ENCODE peak calls at places on chromosome 11, in nine cellular contexts. One of them, this sample, is unnamed.

GRCh38 chr11:35192347-35192746 is 53.4 kb downstream of the CD44 start:
- DNase-seq in HCT116: no peak
- DNase-seq in cardiac fibroblast: peak; percentile 74
- DNase-seq in fibroblast of lung: peak; percentile 74
- DNase-seq in choroid plexus epithelial cell: peak; percentile 56
- DNase-seq in neural crest cell: peak; percentile 17
- DNase-seq in A673: no peak
- DNase-seq in activated B cell treated with CpG ODN at 0.5 μM for 24 hours: no peak
- DNase-seq in psoas muscle: peak; percentile 50
- DNase-seq in this sample: no peak

GRCh38 chr11:35529971-35530495 is 4.6 kb upstream of the PAMR1 start:
- DNase-seq in A673: no peak
- DNase-seq in fibroblast of lung: peak; percentile 86
- DNase-seq in cardiac fibroblast: peak; percentile 95
- DNase-seq in choroid plexus epithelial cell: peak; percentile 91
- DNase-seq in HCT116: no peak
- DNase-seq in neural crest cell: no peak
- DNase-seq in activated B cell treated with CpG ODN at 0.5 μM for 24 hours: no peak
- DNase-seq in psoas muscle: peak; percentile 45
- DNase-seq in this sample: no peak

GRCh38 chr11:29452131-29452530 is 564.7 kb downstream of the KCNA4 start:
- DNase-seq in cardiac fibroblast: peak; percentile 65
- DNase-seq in activated B cell treated with CpG ODN at 0.5 μM for 24 hours: no peak
- DNase-seq in psoas muscle: no peak
- DNase-seq in A673: no peak
- DNase-seq in neural crest cell: no peak
- DNase-seq in fibroblast of lung: peak; percentile 1
- DNase-seq in choroid plexus epithelial cell: peak; percentile 46
- DNase-seq in HCT116: no peak
- DNase-seq in this sample: no peak

GRCh38 chr11:78801161-78801884 is 226.7 kb upstream of the NARS2 start:
- DNase-seq in psoas muscle: peak; percentile 43
- DNase-seq in choroid plexus epithelial cell: peak; percentile 96
- DNase-seq in HCT116: no peak
- DNase-seq in fibroblast of lung: peak; percentile 98
- DNase-seq in A673: peak; percentile 64
- DNase-seq in activated B cell treated with CpG ODN at 0.5 μM for 24 hours: no peak
- DNase-seq in cardiac fibroblast: peak; percentile 94
- DNase-seq in neural crest cell: no peak
- DNase-seq in this sample: no peak

GRCh38 chr11:119363874-119364590 is 17.5 kb downstream of the USP2 start:
- DNase-seq in fibroblast of lung: no peak
- DNase-seq in HCT116: no peak
- DNase-seq in choroid plexus epithelial cell: no peak
- DNase-seq in A673: peak; percentile 68
- DNase-seq in neural crest cell: peak; percentile 51
- DNase-seq in cardiac fibroblast: peak; percentile 42
- DNase-seq in psoas muscle: peak; percentile 73
- DNase-seq in activated B cell treated with CpG ODN at 0.5 μM for 24 hours: peak; percentile 63
- DNase-seq in this sample: peak; percentile 56

GRCh38 chr11:67999201-67999629 is 4.7 kb downstream of the UNC93B1 start:
- DNase-seq in choroid plexus epithelial cell: no peak
- DNase-seq in psoas muscle: no peak
- DNase-seq in fibroblast of lung: no peak
- DNase-seq in neural crest cell: no peak
- DNase-seq in cardiac fibroblast: no peak
- DNase-seq in A673: no peak
- DNase-seq in HCT116: no peak
- DNase-seq in activated B cell treated with CpG ODN at 0.5 μM for 24 hours: no peak
- DNase-seq in this sample: no peak

GRCh38 chr11:8767466-8768142 is 85.0 kb downstream of the RPL27A start:
- DNase-seq in HCT116: no peak
- DNase-seq in fibroblast of lung: no peak
- DNase-seq in psoas muscle: no peak
- DNase-seq in A673: no peak
- DNase-seq in cardiac fibroblast: peak; percentile 56
- DNase-seq in activated B cell treated with CpG ODN at 0.5 μM for 24 hours: no peak
- DNase-seq in choroid plexus epithelial cell: no peak
- DNase-seq in neural crest cell: no peak
- DNase-seq in this sample: no peak

GRCh38 chr11:76206327-76207081 is at the start of gene WNT11:
- DNase-seq in activated B cell treated with CpG ODN at 0.5 μM for 24 hours: peak; percentile 45
- DNase-seq in cardiac fibroblast: peak; percentile 44
- DNase-seq in HCT116: no peak
- DNase-seq in neural crest cell: peak; percentile 41
- DNase-seq in choroid plexus epithelial cell: no peak
- DNase-seq in psoas muscle: peak; percentile 70
- DNase-seq in fibroblast of lung: peak; percentile 6
- DNase-seq in A673: peak; percentile 43
- DNase-seq in this sample: peak; percentile 25

GRCh38 chr11:105181100-105181499 is 41.5 kb upstream of the CARD18 start:
- DNase-seq in A673: peak; percentile 79
- DNase-seq in neural crest cell: no peak
- DNase-seq in activated B cell treated with CpG ODN at 0.5 μM for 24 hours: no peak
- DNase-seq in psoas muscle: no peak
- DNase-seq in cardiac fibroblast: peak; percentile 82
- DNase-seq in choroid plexus epithelial cell: peak; percentile 91
- DNase-seq in fibroblast of lung: peak; percentile 67
- DNase-seq in HCT116: no peak
- DNase-seq in this sample: no peak

GRCh38 chr11:120810251-120810650 is 213.7 kb upstream of the TBCEL start:
- DNase-seq in cardiac fibroblast: peak; percentile 5
- DNase-seq in fibroblast of lung: peak; percentile 6
- DNase-seq in psoas muscle: no peak
- DNase-seq in neural crest cell: no peak
- DNase-seq in HCT116: no peak
- DNase-seq in choroid plexus epithelial cell: peak; percentile 13
- DNase-seq in activated B cell treated with CpG ODN at 0.5 μM for 24 hours: no peak
- DNase-seq in A673: no peak
- DNase-seq in this sample: no peak

GRCh38 chr11:5514841-5515240 is 1.7 kb downstream of the UBQLNL start:
- DNase-seq in neural crest cell: no peak
- DNase-seq in activated B cell treated with CpG ODN at 0.5 μM for 24 hours: no peak
- DNase-seq in cardiac fibroblast: no peak
- DNase-seq in psoas muscle: no peak
- DNase-seq in fibroblast of lung: no peak
- DNase-seq in choroid plexus epithelial cell: no peak
- DNase-seq in HCT116: no peak
- DNase-seq in A673: no peak
- DNase-seq in this sample: no peak

GRCh38 chr11:110467556-110467955 is 37.8 kb downstream of the FDX1 start:
- DNase-seq in fibroblast of lung: no peak
- DNase-seq in HCT116: no peak
- DNase-seq in psoas muscle: no peak
- DNase-seq in A673: no peak
- DNase-seq in activated B cell treated with CpG ODN at 0.5 μM for 24 hours: no peak
- DNase-seq in cardiac fibroblast: no peak
- DNase-seq in choroid plexus epithelial cell: peak; percentile 19
- DNase-seq in neural crest cell: no peak
- DNase-seq in this sample: no peak

GRCh38 chr11:2582436-2582931 is 117.3 kb downstream of the KCNQ1OT1 start:
- DNase-seq in neural crest cell: no peak
- DNase-seq in fibroblast of lung: no peak
- DNase-seq in A673: no peak
- DNase-seq in psoas muscle: peak; percentile 14
- DNase-seq in HCT116: no peak
- DNase-seq in choroid plexus epithelial cell: no peak
- DNase-seq in activated B cell treated with CpG ODN at 0.5 μM for 24 hours: peak; percentile 13
- DNase-seq in cardiac fibroblast: no peak
- DNase-seq in this sample: peak; percentile 10

GRCh38 chr11:74492084-74492483 is 1.4 kb downstream of the LIPT2 start:
- DNase-seq in activated B cell treated with CpG ODN at 0.5 μM for 24 hours: no peak
- DNase-seq in choroid plexus epithelial cell: no peak
- DNase-seq in cardiac fibroblast: no peak
- DNase-seq in HCT116: no peak
- DNase-seq in A673: no peak
- DNase-seq in psoas muscle: no peak
- DNase-seq in fibroblast of lung: no peak
- DNase-seq in neural crest cell: no peak
- DNase-seq in this sample: no peak

GRCh38 chr11:68891356-68891948 is 12.2 kb downstream of the MRPL21 start:
- DNase-seq in cardiac fibroblast: no peak
- DNase-seq in HCT116: no peak
- DNase-seq in neural crest cell: no peak
- DNase-seq in choroid plexus epithelial cell: no peak
- DNase-seq in activated B cell treated with CpG ODN at 0.5 μM for 24 hours: no peak
- DNase-seq in A673: no peak
- DNase-seq in psoas muscle: no peak
- DNase-seq in fibroblast of lung: no peak
- DNase-seq in this sample: no peak

GRCh38 chr11:46006418-46007070 is 84.1 kb downstream of the LARGE2 start:
- DNase-seq in HCT116: peak; percentile 63
- DNase-seq in choroid plexus epithelial cell: peak; percentile 89
- DNase-seq in A673: peak; percentile 95
- DNase-seq in neural crest cell: peak; percentile 24
- DNase-seq in psoas muscle: no peak
- DNase-seq in activated B cell treated with CpG ODN at 0.5 μM for 24 hours: no peak
- DNase-seq in cardiac fibroblast: peak; percentile 84
- DNase-seq in fibroblast of lung: peak; percentile 87
- DNase-seq in this sample: no peak

GRCh38 chr11:57667065-57667714 is 724 bp upstream of the ZDHHC5 start:
- DNase-seq in cardiac fibroblast: peak; percentile 100
- DNase-seq in choroid plexus epithelial cell: peak; percentile 100
- DNase-seq in A673: peak; percentile 99
- DNase-seq in activated B cell treated with CpG ODN at 0.5 μM for 24 hours: peak; percentile 73
- DNase-seq in neural crest cell: peak; percentile 81
- DNase-seq in psoas muscle: peak; percentile 97
- DNase-seq in fibroblast of lung: peak; percentile 100
- DNase-seq in HCT116: peak; percentile 98
- DNase-seq in this sample: peak; percentile 85
- TF ChIP-seq CTCF in cardiac fibroblast: no peak
- TF ChIP-seq CTCF in choroid plexus epithelial cell: no peak
- TF ChIP-seq CTCF in A673: no peak
- TF ChIP-seq CTCF in activated B cell treated with CpG ODN at 0.5 μM for 24 hours: no peak
- TF ChIP-seq CTCF in neural crest cell: no peak
- TF ChIP-seq CTCF in psoas muscle: no peak
- TF ChIP-seq CTCF in fibroblast of lung: no peak
- TF ChIP-seq CTCF in HCT116: no peak
- TF ChIP-seq CTCF in this sample: no peak

DNA sequence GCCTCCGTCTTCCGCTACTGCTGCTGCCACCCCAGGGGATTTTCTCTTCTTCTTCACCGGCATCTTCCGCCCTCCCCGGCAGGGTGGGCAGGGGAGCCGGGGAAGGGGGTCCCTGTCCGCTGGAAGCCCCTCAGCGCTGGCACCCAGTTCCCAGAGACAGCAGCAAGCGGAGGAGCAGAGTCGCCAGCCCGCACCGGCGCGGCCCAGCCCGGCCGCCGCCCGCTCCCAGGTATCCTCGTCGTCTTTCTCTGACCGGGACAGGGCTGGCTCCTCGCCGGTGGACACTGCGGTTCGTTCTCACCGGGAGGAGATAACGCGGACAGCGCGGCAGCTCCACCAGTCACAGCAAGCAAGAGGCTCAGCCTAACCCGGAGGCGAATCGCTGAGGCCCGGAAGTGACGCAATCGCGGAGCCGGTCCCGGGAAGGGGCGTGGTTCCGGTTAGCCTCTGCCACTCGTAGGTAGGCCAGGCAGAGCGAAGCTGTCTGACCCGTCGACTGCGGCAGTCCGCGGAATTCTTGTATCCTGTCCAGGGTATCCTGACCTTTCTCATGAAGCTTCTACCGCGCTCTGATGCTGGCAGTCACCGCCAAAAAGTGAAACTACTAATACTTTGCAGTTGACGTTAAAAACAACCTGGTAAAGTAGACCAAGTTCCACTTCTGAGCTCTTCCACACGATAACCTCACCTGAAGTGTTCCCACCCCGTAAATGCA is at the start of gene DCUN1D5:
- DNase-seq in activated B cell treated with CpG ODN at 0.5 μM for 24 hours: peak; percentile 90
- DNase-seq in A673: peak; percentile 97
- DNase-seq in neural crest cell: peak; percentile 95
- DNase-seq in choroid plexus epithelial cell: peak; percentile 97
- DNase-seq in fibroblast of lung: peak; percentile 95
- DNase-seq in HCT116: peak; percentile 88
- DNase-seq in cardiac fibroblast: peak; percentile 96
- DNase-seq in psoas muscle: peak; percentile 95
- DNase-seq in this sample: peak; percentile 91
- TF ChIP-seq CTCF in activated B cell treated with CpG ODN at 0.5 μM for 24 hours: no peak
- TF ChIP-seq CTCF in A673: no peak
- TF ChIP-seq CTCF in neural crest cell: no peak
- TF ChIP-seq CTCF in choroid plexus epithelial cell: no peak
- TF ChIP-seq CTCF in fibroblast of lung: no peak
- TF ChIP-seq CTCF in HCT116: no peak
- TF ChIP-seq CTCF in cardiac fibroblast: no peak
- TF ChIP-seq CTCF in psoas muscle: no peak
- TF ChIP-seq CTCF in this sample: no peak

GRCh38 chr11:134044514-134045284 is 24.2 kb upstream of the JAM3 start:
- DNase-seq in activated B cell treated with CpG ODN at 0.5 μM for 24 hours: no peak
- DNase-seq in cardiac fibroblast: no peak
- DNase-seq in A673: no peak
- DNase-seq in choroid plexus epithelial cell: no peak
- DNase-seq in fibroblast of lung: no peak
- DNase-seq in psoas muscle: no peak
- DNase-seq in neural crest cell: no peak
- DNase-seq in HCT116: no peak
- DNase-seq in this sample: no peak

GRCh38 chr11:134048028-134048427 is 20.8 kb upstream of the JAM3 start:
- DNase-seq in psoas muscle: no peak
- DNase-seq in A673: no peak
- DNase-seq in choroid plexus epithelial cell: no peak
- DNase-seq in activated B cell treated with CpG ODN at 0.5 μM for 24 hours: no peak
- DNase-seq in neural crest cell: no peak
- DNase-seq in fibroblast of lung: no peak
- DNase-seq in cardiac fibroblast: no peak
- DNase-seq in HCT116: no peak
- DNase-seq in this sample: no peak

GRCh38 chr11:134047586-134047999 is 21.3 kb upstream of the JAM3 start:
- DNase-seq in activated B cell treated with CpG ODN at 0.5 μM for 24 hours: no peak
- DNase-seq in A673: peak; percentile 58
- DNase-seq in fibroblast of lung: peak; percentile 88
- DNase-seq in neural crest cell: no peak
- DNase-seq in cardiac fibroblast: peak; percentile 90
- DNase-seq in choroid plexus epithelial cell: peak; percentile 37
- DNase-seq in HCT116: no peak
- DNase-seq in psoas muscle: peak; percentile 84
- DNase-seq in this sample: no peak

GRCh38 chr11:134046681-134047449 is 22.0 kb upstream of the JAM3 start:
- DNase-seq in neural crest cell: no peak
- DNase-seq in cardiac fibroblast: no peak
- DNase-seq in activated B cell treated with CpG ODN at 0.5 μM for 24 hours: no peak
- DNase-seq in fibroblast of lung: no peak
- DNase-seq in choroid plexus epithelial cell: no peak
- DNase-seq in HCT116: no peak
- DNase-seq in A673: no peak
- DNase-seq in psoas muscle: no peak
- DNase-seq in this sample: no peak

GRCh38 chr11:134045799-134046635 is 22.9 kb upstream of the JAM3 start:
- DNase-seq in HCT116: no peak
- DNase-seq in activated B cell treated with CpG ODN at 0.5 μM for 24 hours: no peak
- DNase-seq in neural crest cell: no peak
- DNase-seq in fibroblast of lung: no peak
- DNase-seq in A673: no peak
- DNase-seq in psoas muscle: no peak
- DNase-seq in cardiac fibroblast: peak; percentile 32
- DNase-seq in choroid plexus epithelial cell: peak; percentile 27
- DNase-seq in this sample: no peak
- TF ChIP-seq CTCF in HCT116: peak; percentile 20
- TF ChIP-seq CTCF in activated B cell treated with CpG ODN at 0.5 μM for 24 hours: no peak
- TF ChIP-seq CTCF in neural crest cell: peak; percentile 51
- TF ChIP-seq CTCF in fibroblast of lung: peak; percentile 44
- TF ChIP-seq CTCF in A673: peak; percentile 40
- TF ChIP-seq CTCF in psoas muscle: peak; percentile 82
- TF ChIP-seq CTCF in cardiac fibroblast: peak; percentile 21
- TF ChIP-seq CTCF in choroid plexus epithelial cell: peak; percentile 49
- TF ChIP-seq CTCF in this sample: no peak

GRCh38 chr11:4087551-4087950 is 7.0 kb upstream of the RRM1 start:
- DNase-seq in A673: no peak
- DNase-seq in fibroblast of lung: no peak
- DNase-seq in choroid plexus epithelial cell: peak; percentile 31
- DNase-seq in cardiac fibroblast: no peak
- DNase-seq in neural crest cell: no peak
- DNase-seq in HCT116: no peak
- DNase-seq in activated B cell treated with CpG ODN at 0.5 μM for 24 hours: no peak
- DNase-seq in psoas muscle: no peak
- DNase-seq in this sample: no peak
- TF ChIP-seq CTCF in A673: no peak
- TF ChIP-seq CTCF in fibroblast of lung: no peak
- TF ChIP-seq CTCF in choroid plexus epithelial cell: peak; percentile 32
- TF ChIP-seq CTCF in cardiac fibroblast: peak; percentile 24
- TF ChIP-seq CTCF in neural crest cell: peak; percentile 29
- TF ChIP-seq CTCF in HCT116: peak; percentile 30
- TF ChIP-seq CTCF in activated B cell treated with CpG ODN at 0.5 μM for 24 hours: no peak
- TF ChIP-seq CTCF in psoas muscle: no peak
- TF ChIP-seq CTCF in this sample: no peak

This sample was measured in natural killer cell.